ENCODE peak calls at places on chromosomes 2 and 18, in ten cellular contexts. Z is HepG2, V is A549, H is transverse colon, U is GM12878, J is upper lobe of left lung, C is tibial nerve, S is sigmoid colon, F is ovary, B is K562. T is an unnamed sample.

GRCh38 chr2:152825834-152826233 is 107.4 kb downstream of the ARL6IP6 start:
- DNase-seq in F (no peak), J (no peak), B (no peak), H (no peak), V (no peak), S (no peak), C (no peak), U (no peak), Z (no peak), T (no peak)

GRCh38 chr18:7760967-7761946 is 194.1 kb downstream of the PTPRM start:
- DNase-seq in H (no peak), C (no peak), B (no peak), S (no peak), Z (peak), J (no peak), U (no peak), F (no peak), V (peak), T (no peak)

GRCh38 chr2:68317971-68318685 is 1.6 kb downstream of the CNRIP1 start:
- DNase-seq in H (no peak), B (no peak), S (no peak), C (no peak), U (no peak), Z (no peak), J (no peak), V (no peak), F (peak), T (no peak)

GRCh38 chr2:23426284-23426905 is 41.4 kb downstream of the KLHL29 start:
- DNase-seq in J (no peak), F (no peak), V (no peak), H (peak), C (no peak), B (no peak), S (peak), U (no peak), Z (no peak), T (no peak)

GRCh38 chr2:19358242-19359020 is at the start of gene OSR1:
- DNase-seq in Z (peak), C (no peak), H (peak), F (peak), S (peak), U (no peak), J (peak), B (no peak), V (peak), T (peak)

GRCh38 chr2:240060977-240061591 is 7.8 kb upstream of the OR6B3 start:
- DNase-seq in Z (peak), V (peak), B (peak), F (no peak), U (no peak), S (no peak), J (no peak), C (no peak), H (peak), T (no peak)

GRCh38 chr2:61620244-61621159 is 82.3 kb upstream of the XPO1 start:
- DNase-seq in H (no peak), U (no peak), B (peak), V (peak), F (no peak), J (no peak), S (no peak), Z (peak), C (no peak), T (no peak)

GRCh38 chr2:224885836-224886547 is 156.3 kb downstream of the DOCK10 start:
- DNase-seq in U (peak), B (no peak), Z (no peak), C (no peak), H (no peak), S (no peak), V (peak), J (no peak), F (no peak), T (no peak)

GRCh38 chr2:107064750-107065149 is 178.8 kb upstream of the ST6GAL2 start:
- DNase-seq in B (no peak), C (no peak), U (no peak), J (no peak), S (no peak), F (no peak), H (no peak), V (no peak), Z (no peak), T (no peak)

GRCh38 chr2:37005118-37005868 is 39.0 kb upstream of the STRN start:
- DNase-seq in J (no peak), F (no peak), B (no peak), Z (peak), S (no peak), U (peak), V (peak), H (peak), C (no peak), T (no peak)

GRCh38 chr18:3623769-3624545 is 174.0 kb downstream of the TGIF1 start:
- DNase-seq in B (peak), V (peak), J (peak), H (peak), U (no peak), Z (peak), S (peak), C (peak), F (peak), T (peak)

GRCh38 chr18:8912348-8913057 is 190.0 kb upstream of the NDUFV2 start:
- DNase-seq in V (no peak), B (peak), S (no peak), U (no peak), F (no peak), H (peak), C (no peak), J (peak), Z (no peak), T (no peak)

GRCh38 chr18:46062781-46063180 is 9.3 kb downstream of the PSTPIP2 start:
- DNase-seq in U (no peak), H (no peak), C (no peak), S (no peak), Z (no peak), J (no peak), F (no peak), B (no peak), V (no peak), T (no peak)

GRCh38 chr2:168758970-168759820 is 43.2 kb upstream of the NOSTRIN start:
- DNase-seq in J (no peak), B (no peak), U (peak), S (no peak), F (no peak), Z (peak), C (no peak), H (no peak), V (peak), T (no peak)

GRCh38 chr2:232871418-232871834 is 1.4 kb downstream of the SNORC start:
- DNase-seq in H (no peak), S (peak), U (no peak), C (peak), J (no peak), Z (no peak), F (no peak), V (no peak), B (no peak), T (no peak)

GRCh38 chr2:70357076-70358071 is 55.5 kb upstream of the FAM136A start:
- DNase-seq in V (peak), F (no peak), Z (peak), B (no peak), U (no peak), S (no peak), C (no peak), H (no peak), J (no peak), T (no peak)

GRCh38 chr18:31773774-31774476 is 13.2 kb upstream of the SLC25A52 start:
- DNase-seq in U (no peak), V (no peak), F (no peak), B (no peak), S (no peak), Z (peak), H (no peak), J (no peak), C (no peak), T (no peak)

GRCh38 chr2:187642498-187642897 is 88.3 kb upstream of the TFPI start:
- DNase-seq in V (no peak), S (no peak), U (no peak), H (no peak), F (no peak), C (no peak), Z (no peak), B (no peak), J (no peak), T (no peak)

GRCh38 chr2:46535360-46535759 is 56.0 kb downstream of the TMEM247 start:
- DNase-seq in F (no peak), V (no peak), U (peak), H (no peak), B (no peak), S (no peak), Z (no peak), J (no peak), C (no peak), T (no peak)

GRCh38 chr18:9446839-9447238 is 28.5 kb upstream of the RALBP1 start:
- DNase-seq in U (no peak), H (no peak), J (no peak), V (no peak), C (no peak), S (no peak), F (no peak), Z (no peak), B (no peak), T (no peak)

GRCh38 chr2:65437392-65438135 is 5.2 kb upstream of the SPRED2 start:
- DNase-seq in H (no peak), J (no peak), V (no peak), U (no peak), C (no peak), Z (no peak), F (no peak), B (peak), S (no peak), T (no peak)

GRCh38 chr2:65434592-65435241 is 2.3 kb upstream of the SPRED2 start:
- DNase-seq in B (no peak), S (no peak), V (no peak), U (no peak), F (no peak), J (no peak), C (no peak), Z (peak), H (no peak), T (no peak)

GRCh38 chr2:65436825-65437221 is 4.4 kb upstream of the SPRED2 start:
- DNase-seq in V (no peak), U (peak), B (peak), Z (no peak), H (no peak), J (no peak), C (no peak), S (no peak), F (no peak), T (no peak)

GRCh38 chr2:65435625-65436168 is 3.3 kb upstream of the SPRED2 start:
- DNase-seq in H (peak), Z (peak), V (peak), C (peak), U (no peak), S (peak), J (peak), F (peak), B (peak), T (peak)

DNA sequence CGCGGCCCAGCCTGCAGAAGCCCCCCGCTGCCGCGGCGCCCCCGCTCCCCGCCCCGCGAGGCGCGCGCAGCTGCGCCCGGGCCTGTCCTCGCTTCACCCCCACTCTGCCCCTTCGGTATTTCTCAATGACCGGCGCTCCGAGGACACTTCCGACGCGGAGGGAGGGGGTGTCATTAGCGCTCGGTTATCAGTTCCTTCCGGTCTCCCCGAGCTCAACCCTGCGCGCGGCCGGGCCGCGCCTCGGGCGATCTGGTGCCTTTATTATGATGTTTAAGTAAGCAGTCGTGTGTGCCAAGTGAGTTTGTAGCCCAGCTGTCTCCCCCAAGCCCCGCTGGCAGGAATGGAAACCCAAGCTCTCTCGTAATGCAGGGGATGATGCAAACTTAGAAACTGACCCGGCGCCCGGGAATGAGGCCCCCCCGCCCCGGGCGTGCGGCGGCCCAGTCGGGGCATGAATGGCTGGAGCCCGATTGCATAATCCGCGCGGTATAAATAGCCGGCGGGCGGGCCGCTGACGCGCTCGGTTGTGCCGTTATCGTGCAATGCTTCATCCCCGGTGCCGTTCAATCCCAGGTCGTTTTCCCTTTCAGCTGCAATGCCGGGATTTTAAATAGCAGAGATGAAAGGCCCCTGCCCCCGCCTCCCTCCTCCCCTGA is 3.9 kb upstream of the SPRED2 start:
- DNase-seq in S (peak), B (peak), F (peak), J (peak), U (no peak), Z (peak), H (peak), C (peak), V (peak), T (peak)
- TF ChIP-seq POLR2A in S (peak), B (peak), F (peak), J (no peak), U (peak), Z (peak), H (peak), C (peak), V (no peak), T (no peak)

GRCh38 chr18:44156816-44157215 is 523.9 kb upstream of the SETBP1 start:
- DNase-seq in C (no peak), Z (no peak), S (no peak), B (no peak), H (no peak), F (no peak), U (no peak), V (no peak), J (no peak), T (no peak)

GRCh38 chr18:44149706-44150105 is 531.0 kb upstream of the SETBP1 start:
- DNase-seq in C (no peak), V (peak), Z (no peak), U (no peak), J (no peak), H (no peak), S (no peak), F (no peak), B (no peak), T (no peak)

GRCh38 chr18:44153976-44154375 is 526.7 kb upstream of the SETBP1 start:
- DNase-seq in J (no peak), C (no peak), S (no peak), H (no peak), B (no peak), Z (no peak), U (no peak), F (no peak), V (no peak), T (no peak)
- H3K27ac ChIP-seq in J (no peak), C (no peak), S (no peak), H (no peak), B (no peak), Z (no peak), U (no peak), F (no peak), V (no peak), T (no peak)

GRCh38 chr2:238631491-238632180 is 204.9 kb downstream of the ASB1 start:
- DNase-seq in S (no peak), Z (no peak), U (no peak), H (no peak), C (no peak), V (no peak), B (no peak), J (no peak), F (no peak), T (no peak)
- TF ChIP-seq EP300 in S (no peak), Z (no peak), U (no peak), H (no peak), C (no peak), V (no peak), B (no peak), J (no peak), F (no peak), T (no peak)

DNA sequence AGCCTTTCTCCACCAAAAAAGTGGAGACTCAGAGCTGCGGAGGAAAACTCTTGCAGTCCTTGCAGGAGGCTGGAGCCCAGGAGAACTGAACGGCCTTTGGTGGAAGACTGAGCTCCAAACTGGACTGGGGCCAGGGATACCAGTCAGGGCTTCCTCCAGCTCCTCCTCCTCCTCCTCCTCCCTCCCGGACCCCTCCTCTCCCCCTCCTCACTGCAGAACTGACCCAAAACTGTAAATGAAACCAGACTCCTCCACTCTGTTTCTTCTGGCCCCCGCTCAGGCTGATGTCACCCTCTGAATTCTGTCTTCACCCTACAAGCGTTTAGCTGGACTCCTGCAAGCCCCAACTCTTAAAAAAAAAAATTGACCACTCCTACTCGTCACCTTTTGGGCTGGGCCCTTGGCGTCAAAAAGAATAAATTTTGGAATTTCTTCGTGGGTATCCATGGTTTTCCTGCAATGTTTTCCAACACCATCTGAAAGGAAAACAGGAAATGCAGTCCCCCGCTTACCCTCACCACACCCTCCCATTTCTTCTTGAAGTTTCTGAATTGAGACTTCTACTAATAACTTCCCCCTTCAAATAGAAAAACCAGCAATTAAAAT is at the start of gene COL6A3:
- DNase-seq in H (peak), U (no peak), V (no peak), F (peak), S (peak), J (no peak), Z (no peak), B (no peak), C (peak), T (no peak)
- TF ChIP-seq POLR2A in H (peak), U (no peak), V (no peak), F (peak), S (peak), J (no peak), Z (no peak), B (no peak), C (no peak), T (no peak)

GRCh38 chr2:235235977-235236767 is 257.7 kb upstream of the AGAP1 start:
- DNase-seq in H (no peak), C (no peak), Z (no peak), F (no peak), V (no peak), B (no peak), J (no peak), U (no peak), S (no peak), T (no peak)
- H3K27ac ChIP-seq in H (no peak), C (peak), Z (no peak), F (no peak), V (no peak), B (no peak), J (no peak), U (no peak), S (no peak), T (no peak)

DNA sequence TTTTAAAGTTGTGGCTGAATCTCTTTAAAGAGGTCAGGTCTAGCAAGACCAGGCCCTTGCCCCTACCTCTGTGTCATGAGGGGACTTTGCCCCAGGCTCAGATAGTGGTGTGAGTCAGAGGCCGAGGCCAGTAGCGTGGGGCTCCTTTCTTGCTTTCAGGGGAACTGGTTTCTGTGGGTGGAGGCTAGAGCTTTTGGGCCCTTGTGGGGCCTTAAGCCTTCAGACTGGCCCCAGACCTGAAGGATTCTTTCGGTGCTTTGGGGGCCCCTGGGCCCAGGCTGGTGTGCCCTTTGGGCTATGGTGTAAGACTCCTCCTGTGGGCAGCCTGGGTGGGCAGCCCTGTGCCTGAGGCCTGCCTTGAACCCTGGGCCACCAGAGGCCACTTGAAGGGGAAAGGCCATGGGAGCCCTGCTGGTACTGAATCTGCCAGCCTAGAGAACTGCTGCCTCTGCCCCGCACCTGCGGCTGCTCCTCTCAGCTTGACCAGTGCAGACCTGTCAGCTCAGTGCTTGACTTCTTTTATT is 21.2 kb downstream of the OTOF start:
- DNase-seq in B (no peak), F (peak), J (no peak), U (no peak), V (peak), C (no peak), S (peak), H (no peak), Z (peak), T (peak)
- TF ChIP-seq EP300 in B (no peak), F (no peak), J (no peak), U (no peak), V (no peak), C (no peak), S (no peak), H (no peak), Z (peak), T (no peak)

GRCh38 chr2:205700331-205701132 is 18.2 kb downstream of the NRP2 start:
- DNase-seq in Z (peak), F (no peak), J (no peak), S (no peak), U (no peak), C (no peak), V (peak), B (no peak), H (peak), T (no peak)
- TF ChIP-seq POLR2A in Z (no peak), F (no peak), J (no peak), S (no peak), U (no peak), C (no peak), V (no peak), B (no peak), H (no peak), T (no peak)

GRCh38 chr2:231176061-231176460 is 22.4 kb upstream of the ARMC9 start:
- DNase-seq in C (no peak), F (no peak), S (no peak), B (no peak), Z (no peak), J (no peak), V (no peak), H (no peak), U (no peak), T (no peak)

GRCh38 chr2:231177156-231178007 is 21.0 kb upstream of the ARMC9 start:
- DNase-seq in C (no peak), B (no peak), H (no peak), U (no peak), F (no peak), J (no peak), S (no peak), Z (no peak), V (no peak), T (no peak)

GRCh38 chr2:231172020-231172419 is 26.4 kb upstream of the ARMC9 start:
- DNase-seq in B (no peak), J (no peak), U (no peak), F (no peak), Z (no peak), S (no peak), H (no peak), C (no peak), V (no peak), T (no peak)

GRCh38 chr2:231170058-231170457 is 28.4 kb upstream of the ARMC9 start:
- DNase-seq in S (no peak), U (no peak), C (no peak), F (no peak), B (no peak), Z (no peak), H (no peak), J (no peak), V (no peak), T (no peak)

GRCh38 chr2:231174211-231174651 is 24.2 kb upstream of the ARMC9 start:
- DNase-seq in J (no peak), F (no peak), C (no peak), H (no peak), B (no peak), Z (no peak), S (no peak), U (no peak), V (no peak), T (no peak)
- H3K27ac ChIP-seq in J (no peak), F (no peak), C (no peak), H (no peak), B (no peak), Z (no peak), S (no peak), U (no peak), V (no peak), T (no peak)

T was measured in stomach.